ENCODE peak calls at places on chromosome 14, in four cellular contexts. B is Peyer's patch, Q is esophagus muscularis mucosa, T is IMR-90. G is an unnamed sample. For H3K4me1, the result is how much of the 10 kb centered on the place peaks cover.

GRCh38 chr14:49858383-49858782 is 5.8 kb upstream of the NEMF start:
- DNase-seq in B (no peak), Q (no peak), T (no peak), G (peak)

GRCh38 chr14:77181124-77181602 is 435 bp upstream of the TMEM63C start:
- DNase-seq in B (no peak), Q (no peak), T (no peak), G (no peak)

GRCh38 chr14:42470427-42470719 is 863.7 kb downstream of the LRFN5 start:
- DNase-seq in B (no peak), Q (no peak), T (no peak), G (no peak)

GRCh38 chr14:21642683-21643082 is 7.9 kb upstream of the OR10G2 start:
- DNase-seq in B (no peak), Q (no peak), T (no peak), G (no peak)

GRCh38 chr14:101761032-101761880 is at the start of gene PPP2R5C:
- DNase-seq in B (peak), Q (peak), T (peak), G (peak)

GRCh38 chr14:97413991-97414717 is 617.0 kb downstream of the VRK1 start:
- DNase-seq in B (no peak), Q (no peak), T (no peak), G (no peak)

GRCh38 chr14:21025374-21026151 is 702 bp upstream of the NDRG2 start:
- DNase-seq in B (peak), Q (peak), T (no peak), G (no peak)

GRCh38 chr14:73241481-73242165 is 4.3 kb downstream of the PAPLN start:
- DNase-seq in B (no peak), Q (no peak), T (no peak), G (no peak)

GRCh38 chr14:21300892-21301291 is 21.0 kb downstream of the RPGRIP1 start:
- DNase-seq in B (peak), Q (no peak), T (no peak), G (no peak)

GRCh38 chr14:73503648-73504047 is 12.9 kb downstream of the RIOX1 start:
- DNase-seq in B (no peak), Q (no peak), T (peak), G (no peak)

GRCh38 chr14:50836515-50836914 is 5.6 kb upstream of the NIN start:
- DNase-seq in B (no peak), Q (no peak), T (peak), G (no peak)

GRCh38 chr14:75343914-75344313 is 65.3 kb downstream of the FOS start:
- DNase-seq in B (no peak), Q (no peak), T (no peak), G (no peak)

GRCh38 chr14:75283884-75284563 is 5.4 kb downstream of the FOS start:
- DNase-seq in B (no peak), Q (no peak), T (peak), G (no peak)

GRCh38 chr14:102280376-102280962 is 24.5 kb downstream of the MOK start:
- DNase-seq in B (no peak), Q (no peak), T (peak), G (no peak)

GRCh38 chr14:65502676-65503124 is 90.2 kb downstream of the FUT8 start:
- DNase-seq in B (no peak), Q (no peak), T (peak), G (no peak)

GRCh38 chr14:32426028-32426427 is 96.9 kb downstream of the AKAP6 start:
- DNase-seq in B (no peak), Q (no peak), T (no peak), G (no peak)

GRCh38 chr14:74882103-74882920 is 596 bp downstream of the DLST start:
- DNase-seq in B (peak), Q (no peak), T (peak), G (peak)

GRCh38 chr14:77067632-77068514 is 30.2 kb upstream of the CIPC start:
- DNase-seq in B (peak), Q (no peak), T (peak), G (peak)

GRCh38 chr14:23160924-23161522 is 22.4 kb downstream of the SLC7A8 start:
- DNase-seq in B (no peak), Q (no peak), T (peak), G (peak)

GRCh38 chr14:22491683-22492483 is 97.1 kb downstream of the DAD1 start:
- DNase-seq in B (no peak), Q (no peak), T (no peak), G (no peak)

GRCh38 chr14:70563417-70563816 is 28.6 kb upstream of the ADAM20 start:
- DNase-seq in B (no peak), Q (no peak), T (no peak), G (no peak)

GRCh38 chr14:59283380-59283779 is 94.9 kb downstream of the DAAM1 start:
- DNase-seq in B (no peak), Q (no peak), T (peak), G (no peak)

GRCh38 chr14:51561141-51561540 is 90.6 kb upstream of the FRMD6 start:
- DNase-seq in B (no peak), Q (no peak), T (no peak), G (no peak)

GRCh38 chr14:41873379-41874034 is 266.8 kb downstream of the LRFN5 start:
- DNase-seq in B (no peak), Q (no peak), T (peak), G (no peak)

GRCh38 chr14:22500525-22500924 is 88.5 kb downstream of the DAD1 start:
- DNase-seq in B (no peak), Q (no peak), T (no peak), G (no peak)

GRCh38 chr14:68174446-68174845 is 354.9 kb downstream of the RAD51B start:
- DNase-seq in B (no peak), Q (no peak), T (peak), G (no peak)

GRCh38 chr14:88340357-88340756 is 17.3 kb upstream of the KCNK10 start:
- DNase-seq in B (no peak), Q (no peak), T (no peak), G (no peak)

GRCh38 chr14:88346048-88346639 is 23.1 kb upstream of the KCNK10 start:
- DNase-seq in B (no peak), Q (no peak), T (no peak), G (no peak)

GRCh38 chr14:88342980-88343379 is 19.9 kb upstream of the KCNK10 start:
- DNase-seq in B (no peak), Q (no peak), T (no peak), G (no peak)
- TF ChIP-seq CTCF in B (no peak), Q (no peak), T (no peak), G (no peak)

GRCh38 chr14:96255501-96256366 is at the start of gene BDKRB1:
- DNase-seq in B (no peak), Q (no peak), T (peak), G (no peak)
- H3K4me1 ChIP-seq in B (under half), Q (half or more), T (under half), G (under half)

GRCh38 chr14:35124127-35124526 is 1.8 kb downstream of the PRORP start:
- DNase-seq in B (no peak), Q (no peak), T (no peak), G (no peak)
- H3K4me3 ChIP-seq in B (no peak), Q (no peak), T (no peak), G (no peak)

DNA sequence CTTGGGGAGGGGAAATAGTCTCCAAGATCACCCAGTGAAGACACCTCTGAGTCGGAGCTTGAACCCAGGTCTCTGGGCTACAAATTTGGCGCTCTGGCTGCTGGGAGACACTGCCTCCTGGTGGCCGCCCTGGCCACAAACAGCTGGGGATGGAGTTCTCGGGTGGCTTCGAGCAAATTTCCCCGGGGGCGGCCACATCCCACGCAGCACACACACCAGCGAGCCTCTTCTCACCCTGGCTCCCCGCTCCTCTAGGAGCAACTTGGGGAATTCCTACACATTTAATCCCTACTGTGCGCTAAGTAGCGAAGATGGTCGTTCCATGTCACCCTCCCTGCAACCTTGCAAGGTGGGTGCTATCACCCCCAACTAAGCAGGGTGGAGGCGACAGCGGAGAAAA is 66.2 kb upstream of the BEGAIN start:
- DNase-seq in B (no peak), Q (no peak), T (no peak), G (no peak)
- TF ChIP-seq CTCF in B (peak), Q (peak), T (peak), G (no peak)

GRCh38 chr14:81289516-81289915 is 68.8 kb upstream of the GTF2A1 start:
- DNase-seq in B (no peak), Q (peak), T (no peak), G (no peak)
- H3K4me1 ChIP-seq in B (under half), Q (under half), T (under half), G (under half)

DNA sequence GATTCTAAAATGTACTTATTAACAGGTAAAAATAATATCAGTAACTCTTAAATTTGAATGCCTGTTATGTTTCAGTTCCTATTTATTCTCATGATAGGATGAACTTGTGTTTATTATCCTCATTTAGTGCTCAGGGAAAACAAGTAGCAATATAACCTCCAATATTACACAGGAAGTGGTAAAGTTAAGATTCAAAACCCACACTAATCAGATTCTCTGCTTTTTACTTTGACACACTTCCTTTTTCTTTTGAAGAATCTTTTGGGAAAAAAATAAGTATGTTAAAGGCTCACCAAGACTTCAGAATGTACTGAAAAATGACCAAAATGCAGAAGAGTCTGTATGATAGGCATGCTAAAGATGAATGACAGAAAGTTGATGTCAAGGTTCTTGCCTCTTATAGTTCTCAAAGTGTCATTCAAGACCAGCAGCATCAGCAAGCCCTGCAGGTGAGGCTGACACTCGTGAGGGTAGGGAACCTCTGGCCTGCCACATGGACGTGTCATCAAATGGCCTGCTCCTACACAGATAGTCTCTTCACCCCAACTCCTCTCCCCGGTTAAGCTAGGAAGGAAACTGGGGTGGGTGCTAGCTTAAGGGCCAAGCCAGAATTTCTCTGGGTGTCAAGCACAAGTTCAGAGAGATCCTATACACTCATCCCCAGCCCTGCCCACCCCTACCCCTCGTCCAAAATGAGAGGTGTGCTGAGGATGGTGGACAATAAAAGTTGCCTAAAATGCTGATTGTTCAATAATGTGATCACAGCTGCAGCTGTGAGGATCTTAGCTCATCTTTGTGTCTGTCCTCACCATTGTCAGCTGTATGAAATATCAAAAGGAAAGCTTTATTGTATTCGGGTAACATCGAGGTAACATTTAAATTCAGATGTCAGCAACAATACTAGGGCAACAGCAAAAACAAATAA is 6.3 kb downstream of the TBPL2 start:
- DNase-seq in B (no peak), Q (no peak), T (no peak), G (no peak)
- H3K4me3 ChIP-seq in B (no peak), Q (no peak), T (no peak), G (no peak)

DNA sequence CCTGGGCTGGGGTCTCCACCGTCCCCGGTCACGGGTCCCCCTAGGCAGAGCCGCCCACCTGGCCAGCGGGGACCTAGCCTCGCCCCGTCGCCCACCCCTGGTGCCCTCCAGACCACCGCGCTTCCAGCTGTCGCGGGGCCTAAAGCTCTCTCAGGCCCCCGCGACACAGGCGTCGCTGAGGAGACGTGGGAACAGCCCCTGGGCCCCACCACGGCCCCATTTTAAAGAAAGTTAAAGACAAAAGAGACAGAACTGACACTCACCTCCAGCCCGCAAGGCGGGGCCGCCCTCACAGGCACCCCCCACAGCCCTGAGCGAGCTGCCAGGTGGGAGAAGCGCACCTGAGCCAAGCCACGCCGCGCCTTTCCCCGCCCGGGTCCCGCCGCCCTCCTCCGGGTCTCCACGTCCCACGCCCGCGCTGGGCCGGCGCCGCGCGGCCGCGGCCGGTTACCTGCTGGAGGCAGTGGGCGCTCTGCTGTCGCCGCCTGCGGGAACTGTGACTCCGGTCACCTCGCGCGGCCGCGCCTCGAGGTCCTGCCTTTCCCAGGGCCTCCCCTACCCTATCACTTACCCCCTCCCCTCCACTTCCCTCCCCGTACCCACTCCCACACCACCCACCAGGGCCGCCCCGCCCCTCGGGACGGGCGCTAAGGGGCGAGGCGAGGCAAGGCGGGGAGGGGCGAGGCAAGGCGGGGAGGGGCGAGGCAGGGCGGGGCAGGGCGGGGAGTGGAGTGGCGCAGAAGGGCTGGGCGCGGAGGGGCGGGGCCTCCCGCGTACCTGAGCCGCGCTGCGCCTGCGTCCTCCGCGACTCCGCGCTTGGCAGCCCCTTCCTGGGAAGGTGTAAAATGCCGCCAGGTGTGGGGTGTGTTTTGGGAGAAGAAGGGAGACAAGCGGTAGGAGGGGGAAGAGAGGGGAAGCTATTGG is 31.2 kb downstream of the TC2N start:
- DNase-seq in B (peak), Q (no peak), T (no peak), G (peak)
- TF ChIP-seq CTCF in B (no peak), Q (no peak), T (no peak), G (no peak)